ENCODE peak calls at places on chromosomes 11 and 22, in five cellular contexts. F is stomach, A is fibroblast of pulmonary artery, L is esophagus squamous epithelium, X is AG04449. D is an unnamed sample.
A peak's percentile ranks its signal among the peaks of the same experiment; 100 is the strongest.

GRCh38 chr11:134275534-134276395 is at the start of gene GLB1L3:
- DNase-seq in A (no peak), F (no peak), X (no peak), L (no peak), D (peak; percentile 87)

GRCh38 chr11:130371004-130371590 is 56.4 kb upstream of the ZBTB44 start:
- DNase-seq in F (no peak), L (no peak), X (no peak), A (no peak), D (no peak)

GRCh38 chr22:31604137-31604705 is 57.8 kb downstream of the PISD start:
- DNase-seq in F (no peak), L (no peak), A (no peak), X (no peak), D (no peak)

GRCh38 chr22:50729391-50730012 is 8.5 kb upstream of the ACR start:
- DNase-seq in F (no peak), L (no peak), X (no peak), A (no peak), D (no peak)

GRCh38 chr22:37502342-37503182 is 16.4 kb upstream of the MFNG start:
- DNase-seq in F (peak; percentile 90), L (no peak), X (no peak), A (no peak), D (peak; percentile 22)

GRCh38 chr11:22169833-22170232 is 23.1 kb upstream of the ANO5 start:
- DNase-seq in F (no peak), L (no peak), X (no peak), A (peak; percentile 9), D (no peak)

GRCh38 chr11:86228269-86228966 is 16.1 kb upstream of the EED start:
- DNase-seq in F (no peak), X (no peak), A (no peak), L (no peak), D (no peak)

GRCh38 chr11:2376751-2377451 is at the start of gene CD81:
- DNase-seq in L (no peak), F (peak; percentile 53), A (peak; percentile 48), X (no peak), D (peak; percentile 59)

GRCh38 chr22:41910050-41910598 is 4.8 kb downstream of the SHISA8 start:
- DNase-seq in F (no peak), L (no peak), X (no peak), A (no peak), D (no peak)

GRCh38 chr11:66586136-66586535 is 6.7 kb downstream of the CCDC87 start:
- DNase-seq in L (no peak), F (no peak), X (no peak), A (no peak), D (no peak)

GRCh38 chr11:71120346-71120963 is 131.9 kb downstream of the SHANK2 start:
- DNase-seq in L (no peak), A (no peak), F (peak; percentile 66), X (no peak), D (peak; percentile 9)
- TF ChIP-seq CTCF in L (no peak), A (no peak), F (peak; percentile 15), X (no peak), D (no peak)

DNA sequence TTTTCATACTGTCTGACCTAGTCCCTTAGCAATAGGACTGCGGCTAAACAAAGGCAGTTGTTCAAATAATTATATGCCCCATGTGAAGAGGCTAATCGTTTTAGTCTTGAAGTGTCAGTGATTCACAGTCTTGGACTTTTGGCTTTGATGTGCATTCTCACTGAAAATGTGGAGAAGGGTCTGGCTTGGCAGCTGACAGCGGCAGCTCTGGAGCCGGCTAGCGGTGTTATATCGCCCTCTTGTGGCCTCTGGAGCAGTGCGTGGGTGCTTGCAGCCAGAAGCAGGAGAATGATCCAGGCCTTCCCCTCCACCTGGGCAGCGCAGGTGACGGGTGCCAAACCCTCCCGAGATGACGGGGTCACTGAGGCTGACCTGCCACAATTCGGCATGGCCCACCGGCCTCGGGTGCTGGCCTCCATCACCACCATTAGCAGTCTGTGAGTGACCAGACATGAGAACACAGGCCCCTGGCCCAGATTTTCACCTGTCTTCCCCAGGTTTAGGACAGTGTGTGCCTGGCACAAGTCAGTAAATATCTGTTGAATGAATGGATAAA is 90.3 kb upstream of the PITPNB start:
- DNase-seq in L (no peak), A (peak; percentile 84), F (peak; percentile 75), X (peak; percentile 45), D (peak; percentile 85)
- TF ChIP-seq CTCF in L (peak; percentile 95), A (peak; percentile 96), F (peak; percentile 90), X (peak; percentile 93), D (peak; percentile 96)

GRCh38 chr11:32893091-32893946 is 708 bp downstream of the QSER1 start:
- DNase-seq in L (no peak), X (no peak), A (peak; percentile 32), F (peak; percentile 43), D (peak; percentile 70)
- TF ChIP-seq CTCF in L (peak; percentile 36), X (peak; percentile 80), A (no peak), F (peak; percentile 14), D (peak; percentile 27)

GRCh38 chr11:92527467-92527866 is 302.8 kb downstream of the FAT3 start:
- DNase-seq in L (no peak), A (peak; percentile 0), X (no peak), F (no peak), D (no peak)
- TF ChIP-seq CTCF in L (no peak), A (no peak), X (no peak), F (no peak), D (no peak)

GRCh38 chr11:114610984-114611944 is 15.7 kb upstream of the NXPE4 start:
- DNase-seq in L (no peak), F (no peak), X (no peak), A (peak; percentile 22), D (no peak)
- TF ChIP-seq CTCF in L (no peak), F (no peak), X (no peak), A (peak; percentile 25), D (no peak)

DNA sequence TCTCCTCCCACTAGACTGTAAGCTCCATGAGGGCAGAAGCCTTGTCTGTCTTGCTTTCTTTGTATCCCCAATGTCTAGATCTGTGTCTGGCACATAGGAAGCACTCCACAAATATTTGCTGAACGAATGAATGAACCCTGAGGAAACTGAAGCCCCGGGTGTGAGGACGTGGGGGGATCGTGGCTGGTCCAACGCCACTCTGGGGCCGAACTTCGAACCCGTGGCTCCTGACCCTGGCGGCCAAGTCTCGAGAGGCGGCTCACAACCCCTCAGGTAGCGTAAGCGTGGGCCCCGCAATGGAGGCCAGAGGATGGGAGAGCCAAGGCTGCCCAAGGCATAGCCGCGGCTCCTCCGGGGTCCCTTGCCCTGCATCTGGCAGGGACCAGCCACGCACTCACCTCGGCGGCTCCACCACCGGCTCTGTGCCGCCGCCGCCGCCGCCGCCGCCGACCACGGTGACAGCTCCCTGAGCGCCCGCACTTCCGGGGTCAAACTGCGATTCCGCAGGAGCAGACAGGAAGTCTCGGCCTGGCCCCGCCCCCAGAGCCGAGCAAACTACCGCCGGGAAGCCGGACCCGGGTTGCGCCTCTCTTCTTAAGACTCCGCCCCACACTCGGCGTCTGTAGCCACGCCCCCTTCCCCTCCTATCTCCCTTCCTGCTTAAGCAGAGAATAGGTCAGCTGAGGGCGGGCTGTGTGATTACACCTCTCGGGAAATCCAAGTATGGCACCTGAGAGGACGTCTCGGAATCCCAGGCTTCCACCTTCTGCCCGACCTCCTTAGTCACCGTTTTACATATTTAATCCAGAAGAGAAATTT is at the start of gene ASCC2:
- DNase-seq in F (peak; percentile 100), X (peak; percentile 56), A (peak; percentile 95), L (peak; percentile 87), D (peak; percentile 100)
- TF ChIP-seq CTCF in F (no peak), X (no peak), A (no peak), L (no peak), D (no peak)

GRCh38 chr11:79159657-79160450 is 281.0 kb downstream of the TENM4 start:
- DNase-seq in F (no peak), A (peak; percentile 13), X (no peak), L (no peak), D (no peak)
- TF ChIP-seq CTCF in F (no peak), A (peak; percentile 32), X (no peak), L (no peak), D (no peak)

DNA sequence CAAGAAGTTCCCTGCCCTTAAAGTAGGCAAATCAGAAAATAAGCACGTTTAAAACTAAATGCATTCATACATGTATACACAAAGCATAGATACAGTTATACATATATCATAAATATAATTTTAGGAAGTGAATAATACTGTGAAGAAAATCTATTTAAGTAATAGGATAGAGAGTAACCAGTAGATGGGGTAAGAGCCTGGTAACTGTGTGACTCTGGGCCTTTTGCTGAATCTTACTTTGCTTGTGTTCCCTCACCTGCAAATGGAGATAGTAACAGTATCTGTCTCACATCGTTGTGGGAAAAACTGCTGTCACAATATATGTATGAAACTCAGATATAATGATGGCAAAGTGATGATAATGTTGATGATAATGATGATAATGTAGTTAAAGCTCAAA is 29.9 kb downstream of the MS4A2 start:
- DNase-seq in F (no peak), X (no peak), L (no peak), A (no peak), D (no peak)
- TF ChIP-seq CTCF in F (no peak), X (no peak), L (no peak), A (no peak), D (no peak)

DNA sequence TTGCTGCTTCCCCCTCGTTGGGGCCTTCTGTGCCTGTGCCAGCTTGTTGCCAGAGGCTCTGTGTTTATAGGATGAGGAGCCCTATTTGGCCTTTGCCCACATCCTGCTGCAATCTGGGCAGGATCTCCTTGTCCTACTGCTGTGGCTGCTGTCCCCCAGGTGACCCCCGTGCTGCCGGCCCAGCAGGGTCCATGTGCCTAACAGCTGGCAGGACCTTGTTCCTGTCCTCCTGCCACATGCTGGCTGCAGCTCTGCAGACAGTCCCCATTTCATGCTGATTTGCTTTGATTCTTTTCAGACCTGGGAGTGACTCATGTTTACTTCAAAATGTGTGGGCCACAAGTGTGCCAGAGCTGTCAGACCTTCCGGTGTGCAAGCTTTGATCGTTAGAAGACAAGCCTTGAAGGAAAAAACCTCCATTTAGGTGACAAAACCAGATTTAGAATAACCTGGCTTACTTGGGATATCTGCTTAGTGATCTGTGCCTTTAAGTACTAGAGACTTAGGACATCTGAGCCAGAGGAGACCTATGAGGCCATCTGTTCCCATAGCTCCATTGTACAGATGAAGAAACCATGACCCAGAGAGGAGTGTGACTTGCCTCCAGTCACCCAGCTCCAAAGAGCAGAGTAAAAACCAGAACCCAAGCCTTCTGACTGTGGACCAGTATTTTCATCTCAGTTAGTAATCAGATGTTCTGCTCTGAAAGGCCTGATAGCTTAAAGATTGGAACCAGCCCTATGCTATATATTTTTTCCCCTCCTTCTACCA is 11.1 kb downstream of the NAV2 start:
- DNase-seq in A (peak; percentile 27), L (no peak), X (no peak), F (no peak), D (peak; percentile 71)
- TF ChIP-seq CTCF in A (no peak), L (no peak), X (no peak), F (no peak), D (no peak)

D was measured in activated CD8-positive, alpha-beta T cell treated with anti-CD3 and anti-CD28 coated beads for 36 hours.